ENCODE peak calls at places on chromosomes 5 and 9, in five cellular contexts. C is pancreas, S is fibroblast of pulmonary artery, W is T follicular helper cell, E is mucosa of descending colon. B is an unnamed sample.

GRCh38 chr5:76114192-76114795 is 31.1 kb downstream of the SV2C start:
- DNase-seq in C (no peak), S (no peak), W (no peak), E (peak; percentile 49), B (no peak)

GRCh38 chr9:101119206-101119819 is 90.8 kb downstream of the PLPPR1 start:
- DNase-seq in C (peak; percentile 26), S (peak; percentile 18), W (no peak), E (peak; percentile 70), B (peak; percentile 35)

GRCh38 chr9:127776195-127776918 is 2.1 kb downstream of the SH2D3C start:
- DNase-seq in C (no peak), S (no peak), W (peak; percentile 63), E (peak; percentile 64), B (no peak)

GRCh38 chr5:5676218-5676617 is 253.7 kb downstream of the ICE1 start:
- DNase-seq in C (no peak), S (no peak), W (no peak), E (no peak), B (no peak)

GRCh38 chr5:57493034-57493433 is 10.4 kb upstream of the ACTBL2 start:
- DNase-seq in C (no peak), S (peak; percentile 59), W (no peak), E (no peak), B (no peak)

GRCh38 chr5:44638286-44638869 is 170.4 kb upstream of the MRPS30 start:
- DNase-seq in C (no peak), S (no peak), W (no peak), E (no peak), B (no peak)

GRCh38 chr5:35218981-35219380 is 11.3 kb downstream of the PRLR start:
- DNase-seq in C (no peak), S (no peak), W (no peak), E (no peak), B (no peak)

GRCh38 chr5:43141211-43141610 is 20.5 kb downstream of the ZNF131 start:
- DNase-seq in C (no peak), S (no peak), W (no peak), E (no peak), B (no peak)

GRCh38 chr5:109690456-109691247 is 925 bp downstream of the MAN2A1 start:
- DNase-seq in C (peak; percentile 66), S (peak; percentile 88), W (peak; percentile 24), E (peak; percentile 79), B (peak; percentile 46)

GRCh38 chr5:73668422-73669116 is 42.6 kb downstream of the ARHGEF28 start:
- DNase-seq in C (no peak), S (no peak), W (no peak), E (no peak), B (no peak)

GRCh38 chr5:168317521-168318147 is 26.2 kb downstream of the WWC1 start:
- DNase-seq in C (peak; percentile 69), S (peak; percentile 98), W (no peak), E (no peak), B (no peak)

GRCh38 chr5:35803221-35803651 is 53.5 kb upstream of the IL7R start:
- DNase-seq in C (no peak), S (peak; percentile 53), W (no peak), E (no peak), B (peak; percentile 65)

GRCh38 chr5:10370931-10371330 is 17.4 kb downstream of the MARCHF6 start:
- DNase-seq in C (no peak), S (no peak), W (no peak), E (no peak), B (no peak)

GRCh38 chr5:116520706-116521105 is 53.9 kb downstream of the SEMA6A start:
- DNase-seq in C (no peak), S (peak; percentile 7), W (no peak), E (no peak), B (no peak)

GRCh38 chr5:154312000-154312399 is 121.5 kb downstream of the GALNT10 start:
- DNase-seq in C (no peak), S (no peak), W (no peak), E (no peak), B (no peak)

B was measured in nucleus accumbens.